ENCODE peak calls at places on chromosomes 1 and 21, in seven cellular contexts. V, E, I, M, G, C and N are unnamed samples.

GRCh38 chr1:83832194-83832593 is 166.7 kb downstream of the TTLL7 start:
- DNase-seq in I (no peak), V (no peak), C (no peak), E (no peak), M (no peak), G (no peak), N (no peak)

GRCh38 chr1:198359024-198359653 is 181.3 kb downstream of the ATP6V1G3 start:
- DNase-seq in M (no peak), C (no peak), E (no peak), G (no peak), V (peak; percentile 27), I (peak; percentile 52), N (no peak)

GRCh38 chr1:201708085-201708512 is 120.9 kb upstream of the IPO9 start:
- DNase-seq in M (no peak), E (no peak), C (no peak), V (no peak), I (peak; percentile 73), G (no peak), N (no peak)

GRCh38 chr1:11769274-11769673 is 7.3 kb downstream of the C1orf167 start:
- DNase-seq in E (no peak), C (no peak), I (no peak), M (no peak), G (no peak), V (no peak), N (no peak)

GRCh38 chr1:7616076-7616833 is 154.8 kb upstream of the VAMP3 start:
- DNase-seq in V (no peak), I (peak; percentile 32), M (no peak), E (peak; percentile 4), G (no peak), C (no peak), N (no peak)

GRCh38 chr1:78071696-78072095 is 25.9 kb downstream of the GIPC2 start:
- DNase-seq in C (no peak), I (no peak), V (no peak), G (no peak), M (no peak), E (no peak), N (no peak)

GRCh38 chr1:248013229-248013710 is at the start of gene OR2L5:
- DNase-seq in C (no peak), G (no peak), V (no peak), I (no peak), E (no peak), M (no peak), N (no peak)

GRCh38 chr1:86757272-86757984 is 53.1 kb downstream of the SH3GLB1 start:
- DNase-seq in M (no peak), I (peak; percentile 96), C (no peak), G (no peak), E (no peak), V (no peak), N (no peak)

GRCh38 chr21:15365751-15366392 is 301.1 kb upstream of the NRIP1 start:
- DNase-seq in E (no peak), V (no peak), G (no peak), I (no peak), M (no peak), C (no peak), N (no peak)

GRCh38 chr1:62435231-62436038 is 1.4 kb upstream of the USP1 start:
- DNase-seq in G (no peak), M (no peak), V (peak; percentile 10), E (no peak), C (peak; percentile 77), I (no peak), N (peak; percentile 43)

GRCh38 chr21:33443174-33443573 is 36.6 kb downstream of the TMEM50B start:
- DNase-seq in E (no peak), C (no peak), G (no peak), M (no peak), V (no peak), I (no peak), N (no peak)

GRCh38 chr1:32926562-32926961 is 25.4 kb upstream of the TMEM54 start:
- DNase-seq in G (no peak), I (no peak), V (no peak), C (no peak), E (no peak), M (no peak), N (no peak)

GRCh38 chr1:61481313-61481712 is 243.6 kb downstream of the TM2D1 start:
- DNase-seq in V (no peak), C (no peak), I (peak; percentile 42), E (no peak), G (no peak), M (no peak), N (peak; percentile 65)

GRCh38 chr1:203402609-203403337 is 51.9 kb upstream of the FMOD start:
- DNase-seq in E (no peak), V (no peak), M (no peak), I (peak; percentile 95), G (no peak), C (no peak), N (no peak)

GRCh38 chr1:91591175-91591968 is 90.7 kb downstream of the CDC7 start:
- DNase-seq in G (no peak), V (no peak), M (no peak), E (no peak), C (no peak), I (no peak), N (no peak)

GRCh38 chr1:3245344-3245743 is 176.3 kb downstream of the PRDM16 start:
- DNase-seq in G (no peak), V (no peak), I (no peak), C (no peak), E (no peak), M (no peak), N (no peak)

GRCh38 chr1:186292875-186293274 is 82.2 kb downstream of the TPR start:
- DNase-seq in E (no peak), V (no peak), G (no peak), M (no peak), I (no peak), C (no peak), N (no peak)

GRCh38 chr1:67645495-67646144 is 39.4 kb upstream of the GADD45A start:
- DNase-seq in G (no peak), V (no peak), E (no peak), I (peak; percentile 79), M (peak; percentile 93), C (peak; percentile 79), N (no peak)

GRCh38 chr1:110243146-110243545 is 33.0 kb downstream of the KCNC4 start:
- DNase-seq in C (no peak), I (no peak), E (no peak), V (no peak), G (no peak), M (no peak), N (no peak)

GRCh38 chr1:104238991-104239390 is 489.3 kb downstream of the AMY1C start:
- DNase-seq in C (no peak), I (no peak), M (no peak), E (no peak), V (no peak), G (no peak), N (no peak)

GRCh38 chr1:200379431-200379755 is 30.4 kb downstream of the ZNF281 start:
- DNase-seq in C (no peak), I (peak; percentile 96), E (no peak), M (no peak), G (no peak), V (no peak), N (no peak)

GRCh38 chr1:226549094-226549936 is 751 bp downstream of the STUM start:
- DNase-seq in M (no peak), I (no peak), C (peak; percentile 23), V (no peak), E (no peak), G (no peak), N (no peak)

GRCh38 chr1:94698759-94699502 is 121.2 kb upstream of the SLC44A3 start:
- DNase-seq in M (no peak), I (peak; percentile 88), C (no peak), E (no peak), G (no peak), V (peak; percentile 21), N (no peak)

GRCh38 chr1:168273575-168273974 is 7.1 kb upstream of the TBX19 start:
- DNase-seq in I (no peak), E (no peak), M (no peak), G (no peak), C (no peak), V (no peak), N (no peak)

GRCh38 chr1:205928256-205928655 is 15.0 kb downstream of the SLC26A9 start:
- DNase-seq in C (no peak), E (no peak), V (no peak), I (no peak), G (no peak), M (no peak), N (no peak)

GRCh38 chr1:64043976-64044375 is 159.4 kb upstream of the UBE2U start:
- DNase-seq in G (no peak), V (no peak), C (no peak), I (peak; percentile 74), M (no peak), E (no peak), N (no peak)

GRCh38 chr1:201436461-201436860 is 14.9 kb upstream of the TNNI1 start:
- DNase-seq in G (no peak), V (peak; percentile 56), C (peak; percentile 43), I (no peak), M (no peak), E (no peak), N (no peak)

GRCh38 chr1:180964609-180965008 is 51.9 kb downstream of the KIAA1614 start:
- DNase-seq in M (no peak), V (no peak), G (no peak), C (no peak), E (no peak), I (no peak), N (no peak)

GRCh38 chr1:180945151-180945550 is 32.5 kb downstream of the KIAA1614 start:
- DNase-seq in C (no peak), V (no peak), M (no peak), G (no peak), I (no peak), E (no peak), N (no peak)

GRCh38 chr1:171245458-171246064 is 2.7 kb upstream of the FMO1 start:
- DNase-seq in I (peak; percentile 69), M (no peak), G (no peak), E (no peak), C (no peak), V (peak; percentile 45), N (no peak)

GRCh38 chr1:228647523-228648444 is 87.5 kb upstream of the RHOU start:
- DNase-seq in V (peak; percentile 78), I (peak; percentile 34), E (no peak), G (no peak), M (peak; percentile 51), C (peak; percentile 58), N (no peak)

GRCh38 chr1:232524056-232524455 is 105.9 kb downstream of the SIPA1L2 start:
- DNase-seq in V (no peak), I (peak; percentile 37), M (no peak), C (no peak), G (no peak), E (no peak), N (no peak)

GRCh38 chr1:99970713-99971255 is 988 bp downstream of the SLC35A3 start:
- DNase-seq in M (no peak), C (no peak), G (no peak), V (peak; percentile 15), E (no peak), I (peak; percentile 17), N (no peak)

GRCh38 chr1:115982399-115982798 is 6.1 kb downstream of the SLC22A15 start:
- DNase-seq in C (no peak), V (no peak), E (no peak), I (no peak), G (no peak), M (no peak), N (no peak)